ENCODE peak calls at places on chromosomes 2 and 18, in seven cellular contexts. S is fibroblast of lung, H is lung, G is tibial artery, Y is PC-9, F is coronary artery, B is mammary epithelial cell. C is an unnamed sample.

GRCh38 chr18:5058768-5059539 is 138.1 kb downstream of the AKAIN1 start:
- DNase-seq in G (no peak), B (no peak), H (no peak), Y (no peak), F (no peak), S (no peak), C (no peak)

GRCh38 chr2:215879977-215880940 is 133.1 kb downstream of the MREG start:
- DNase-seq in Y (no peak), B (no peak), G (no peak), F (no peak), H (no peak), S (peak; percentile 59), C (no peak)

GRCh38 chr2:195009202-195009601 is 647.8 kb upstream of the SLC39A10 start:
- DNase-seq in B (no peak), F (no peak), S (peak; percentile 49), G (no peak), H (no peak), Y (no peak), C (no peak)

GRCh38 chr18:68984342-68984741 is 186.5 kb downstream of the CCDC102B start:
- DNase-seq in F (no peak), S (peak; percentile 34), B (no peak), Y (no peak), H (no peak), G (no peak), C (no peak)

GRCh38 chr2:85255456-85255812 is 72.4 kb downstream of the TGOLN2 start:
- DNase-seq in F (no peak), S (no peak), Y (no peak), B (no peak), H (no peak), G (no peak), C (no peak)

GRCh38 chr18:61085751-61086150 is 247.5 kb upstream of the CDH20 start:
- DNase-seq in F (no peak), S (no peak), Y (no peak), H (no peak), B (no peak), G (no peak), C (no peak)

GRCh38 chr18:35141077-35141476 is 99.8 kb upstream of the ZNF397 start:
- DNase-seq in H (no peak), G (no peak), F (no peak), Y (no peak), B (no peak), S (no peak), C (no peak)

GRCh38 chr18:48336332-48336731 is 72.9 kb downstream of the ZBTB7C start:
- DNase-seq in G (no peak), F (no peak), H (no peak), S (no peak), B (no peak), Y (no peak), C (no peak)

GRCh38 chr2:23904692-23905091 is 22.2 kb downstream of the ATAD2B start:
- DNase-seq in Y (no peak), B (no peak), G (no peak), F (no peak), H (no peak), S (peak; percentile 70), C (no peak)

GRCh38 chr2:26578581-26578980 is 62.6 kb downstream of the CIB4 start:
- DNase-seq in B (no peak), G (peak; percentile 47), F (no peak), H (no peak), Y (no peak), S (no peak), C (no peak)

GRCh38 chr2:127661072-127661618 is 14.2 kb downstream of the LIMS2 start:
- DNase-seq in B (no peak), F (no peak), Y (no peak), S (no peak), H (no peak), G (peak; percentile 68), C (no peak)

GRCh38 chr2:43402452-43402937 is 176.1 kb upstream of the ZFP36L2 start:
- DNase-seq in G (no peak), F (no peak), H (no peak), Y (no peak), B (no peak), S (no peak), C (no peak)

GRCh38 chr18:36692909-36693308 is 135.9 kb downstream of the TPGS2 start:
- DNase-seq in H (no peak), B (no peak), F (no peak), Y (no peak), G (no peak), S (peak; percentile 3), C (no peak)
- H3K27ac ChIP-seq in H (no peak overlapping the region), B (no peak overlapping the region), F (no peak overlapping the region), Y (no peak overlapping the region), G (peak overlapping the region; percentile 35), S (peak overlapping the region; percentile 85), C (no peak overlapping the region)

GRCh38 chr2:46545015-46545839 is 65.9 kb downstream of the TMEM247 start:
- DNase-seq in F (peak; percentile 38), B (no peak), H (no peak), Y (no peak), G (no peak), S (no peak), C (no peak)
- H3K27ac ChIP-seq in F (peak overlapping the region; percentile 100), B (no peak overlapping the region), H (peak overlapping the region; percentile 32), Y (no peak overlapping the region), G (peak overlapping the region; percentile 82), S (peak overlapping the region; percentile 39), C (peak overlapping the region; percentile 100)

DNA sequence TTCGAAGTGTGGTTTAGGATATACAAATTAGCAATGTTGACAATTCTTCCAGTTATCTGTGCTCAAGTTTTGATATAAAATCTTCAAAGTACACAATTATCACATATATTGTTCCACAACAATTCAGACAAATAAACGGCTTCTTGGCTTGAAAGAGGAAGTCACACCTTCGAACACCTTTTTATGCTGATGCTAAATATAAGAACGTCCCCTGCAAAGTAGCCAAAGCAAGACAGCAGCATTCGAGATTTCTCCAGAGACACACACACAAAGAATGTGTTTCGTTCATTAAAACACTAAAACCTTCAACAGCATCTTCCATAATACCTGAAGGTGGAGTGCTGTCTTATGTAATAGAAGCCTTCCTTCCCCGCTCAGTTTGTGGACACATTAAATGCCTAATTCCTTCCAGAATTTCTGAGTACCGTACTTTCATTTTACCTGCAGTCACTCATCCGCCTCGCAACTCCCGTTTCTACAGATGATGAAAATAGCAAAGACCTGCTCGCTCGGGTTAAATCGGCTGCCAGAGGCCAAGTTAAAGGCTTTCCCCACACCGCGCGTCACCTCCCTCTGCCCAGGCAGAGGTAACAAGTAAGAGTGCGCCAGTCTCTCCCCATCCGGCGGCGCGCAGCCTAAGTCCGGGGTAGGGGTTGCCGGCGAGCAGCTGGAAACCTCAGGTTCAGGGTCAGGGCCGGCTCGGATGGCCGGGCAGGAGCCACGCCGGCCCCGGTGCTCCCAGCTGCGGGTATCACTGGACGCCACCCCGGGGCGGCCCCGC is 847 bp downstream of the SERPINE2 start:
- DNase-seq in B (peak; percentile 60), F (no peak), G (no peak), H (peak; percentile 32), S (peak; percentile 34), Y (peak; percentile 74), C (no peak)
- H3K27ac ChIP-seq in B (peak overlapping the region; percentile 24), F (peak overlapping the region; percentile 47), G (no peak overlapping the region), H (no peak overlapping the region), S (no peak overlapping the region), Y (no peak overlapping the region), C (no peak overlapping the region)

DNA sequence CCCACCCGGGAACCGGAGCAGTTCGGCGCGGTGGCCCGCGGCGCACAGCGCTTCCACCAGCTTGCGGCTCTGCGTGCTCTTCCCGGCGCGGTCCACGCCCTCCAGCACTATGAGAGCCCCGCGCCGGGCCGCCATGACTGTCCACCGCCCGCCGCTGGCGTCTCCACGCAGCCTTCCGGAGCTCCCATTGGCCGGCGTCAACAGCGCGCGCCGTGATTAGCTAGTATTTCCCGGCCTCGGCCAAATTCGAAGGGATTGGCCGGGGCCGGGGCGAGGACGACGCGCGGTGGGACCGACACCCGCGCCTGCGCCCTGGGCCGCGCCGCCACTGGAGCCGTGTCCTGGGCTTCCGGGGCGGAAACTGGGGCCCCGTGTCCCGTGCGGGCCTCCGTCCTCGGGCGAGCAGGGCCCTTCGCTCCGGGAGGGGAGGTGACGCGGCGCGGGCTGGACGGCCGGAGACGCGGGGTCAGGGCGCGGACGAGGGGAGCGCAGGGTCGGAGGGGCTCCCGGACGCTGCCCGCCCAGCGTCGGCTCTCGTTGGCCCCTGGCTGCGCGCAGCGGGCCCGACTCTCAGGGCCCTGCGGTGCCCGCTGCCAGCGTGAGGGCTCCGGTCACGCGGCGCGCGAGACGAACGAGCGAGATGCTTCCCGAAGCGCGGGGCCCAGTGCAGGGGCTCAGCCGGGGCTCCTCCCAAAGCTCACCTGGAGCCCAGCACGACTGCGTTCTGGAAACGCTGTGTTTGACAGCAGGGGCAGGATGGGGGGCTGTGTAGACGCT is at the start of gene DTYMK:
- DNase-seq in F (peak; percentile 96), H (peak; percentile 96), Y (peak; percentile 100), B (peak; percentile 98), G (peak; percentile 98), S (peak; percentile 94), C (peak; percentile 95)
- H3K27ac ChIP-seq in F (peak within 1 kb of the TSS; percentile 88), H (peak within 1 kb of the TSS; percentile 98), Y (peak within 1 kb of the TSS; percentile 72), B (peak within 1 kb of the TSS; percentile 63), G (peak within 1 kb of the TSS; percentile 95), S (peak within 1 kb of the TSS; percentile 98), C (peak within 1 kb of the TSS; percentile 96)

GRCh38 chr2:63052411-63053234 is 2.0 kb downstream of the OTX1 start:
- DNase-seq in H (no peak), Y (no peak), G (no peak), B (no peak), S (no peak), F (no peak), C (no peak)
- H3K27ac ChIP-seq in H (no peak overlapping the region), Y (no peak overlapping the region), G (no peak overlapping the region), B (no peak overlapping the region), S (no peak overlapping the region), F (no peak overlapping the region), C (no peak overlapping the region)

GRCh38 chr18:13910986-13911385 is 4.3 kb downstream of the MC2R start:
- DNase-seq in H (no peak), Y (no peak), S (no peak), G (no peak), B (no peak), F (no peak), C (no peak)

GRCh38 chr18:13914170-13914569 is 1.2 kb downstream of the MC2R start:
- DNase-seq in S (no peak), H (no peak), B (no peak), F (no peak), G (no peak), Y (no peak), C (no peak)

GRCh38 chr18:13910501-13910900 is 4.8 kb downstream of the MC2R start:
- DNase-seq in B (no peak), H (no peak), G (no peak), S (no peak), Y (no peak), F (no peak), C (no peak)

GRCh38 chr18:13913205-13913604 is 2.1 kb downstream of the MC2R start:
- DNase-seq in G (no peak), Y (no peak), B (no peak), H (no peak), F (no peak), S (no peak), C (no peak)

DNA sequence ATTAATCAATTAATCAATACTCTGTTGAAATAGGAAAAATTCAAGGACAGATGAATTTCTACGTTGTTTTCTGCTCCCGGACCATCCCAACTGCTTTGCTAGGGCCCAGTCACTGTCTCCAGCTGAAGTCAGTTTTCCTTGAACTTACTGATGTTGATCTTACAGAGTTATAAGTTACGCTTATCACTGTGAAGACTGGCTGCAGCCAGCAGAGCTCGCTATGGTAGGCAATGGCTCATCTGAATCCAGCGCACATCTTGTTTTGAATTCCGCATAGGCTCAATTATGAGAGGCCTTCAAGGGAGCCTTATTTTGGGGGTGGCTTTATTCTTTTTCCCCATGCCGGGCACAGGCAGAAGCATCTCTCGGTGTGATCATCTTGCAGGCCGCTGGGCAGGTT is 2.7 kb downstream of the MC2R start:
- DNase-seq in F (no peak), S (no peak), H (no peak), G (no peak), Y (no peak), B (no peak), C (no peak)
- H3K27ac ChIP-seq in F (no peak overlapping the region), S (no peak overlapping the region), H (no peak overlapping the region), G (no peak overlapping the region), Y (no peak overlapping the region), B (no peak overlapping the region), C (no peak overlapping the region)

GRCh38 chr18:24055009-24055804 is 40.7 kb downstream of the TTC39C start:
- DNase-seq in B (no peak), Y (no peak), G (no peak), H (no peak), F (no peak), S (no peak), C (no peak)
- H3K27ac ChIP-seq in B (peak overlapping the region; percentile 81), Y (no peak overlapping the region), G (no peak overlapping the region), H (no peak overlapping the region), F (no peak overlapping the region), S (no peak overlapping the region), C (no peak overlapping the region)